ENCODE peak calls at places on chromosome 1, in ten cellular contexts. P is endodermal cell; H is H9; X is naive thymus-derived CD8-positive, alpha-beta T cell; N is stimulated activated CD4-positive, alpha-beta T cell treated with anti-CD3 and anti-CD28 coated beads, Interleukin-12 subunit alpha, Interleukin-12 subunit beta, amount 100 ng/mL, for 4 hours; I is activated CD4-positive, alpha-beta T cell treated with anti-CD3 and anti-CD28 coated beads, Interleukin-2, amount 50 U/mL, for 48 hours; T is activated T-helper 1 cell treated with Interleukin-2 at 50 U/mL for 16 hours; G is activated CD8-positive, alpha-beta memory T cell treated with anti-CD3 and anti-CD28 coated beads, Interleukin-2, amount 50 U/mL, for 48 hours; A is upper lobe of right lung; D is NCI-H187. M is an unnamed sample.
A peak's percentile ranks its signal among the peaks of the same experiment; 100 is the strongest.

GRCh38 chr1:18945401-18945849 is 11.1 kb downstream of the IFFO2 start:
- DNase-seq in I (no peak), N (no peak), X (no peak), G (no peak), T (no peak), D (no peak), A (no peak), P (peak; percentile 77), H (peak; percentile 64), M (no peak)

GRCh38 chr1:26998319-26999300 is 5.1 kb downstream of the TRNP1 start:
- DNase-seq in N (no peak), H (peak; percentile 49), X (no peak), A (no peak), P (peak; percentile 70), G (no peak), T (no peak), I (no peak), D (no peak), M (no peak)

GRCh38 chr1:8389962-8390535 is 72.1 kb downstream of the SLC45A1 start:
- DNase-seq in I (peak; percentile 31), D (no peak), X (no peak), G (peak; percentile 46), N (no peak), A (no peak), P (no peak), T (no peak), H (no peak), M (no peak)

GRCh38 chr1:87913361-87913760 is 584.7 kb downstream of the LMO4 start:
- DNase-seq in I (no peak), P (no peak), X (no peak), A (no peak), H (no peak), T (no peak), N (no peak), D (no peak), G (no peak), M (no peak)

GRCh38 chr1:4380564-4381168 is 273.7 kb upstream of the AJAP1 start:
- DNase-seq in G (no peak), P (no peak), N (no peak), I (no peak), X (no peak), A (no peak), T (no peak), H (no peak), D (no peak), M (no peak)

GRCh38 chr1:38433097-38433722 is 386.6 kb upstream of the POU3F1 start:
- DNase-seq in T (no peak), X (no peak), I (no peak), D (no peak), N (no peak), P (peak; percentile 73), G (no peak), A (no peak), H (peak; percentile 64), M (no peak)

GRCh38 chr1:35112668-35113067 is 33.5 kb downstream of the ZMYM1 start:
- DNase-seq in G (no peak), D (no peak), T (no peak), H (no peak), P (no peak), I (no peak), X (no peak), N (no peak), A (no peak), M (no peak)

GRCh38 chr1:117582341-117582902 is 23.4 kb upstream of the TENT5C start:
- DNase-seq in P (no peak), D (no peak), N (no peak), X (no peak), G (no peak), I (no peak), A (no peak), T (no peak), H (no peak), M (no peak)

GRCh38 chr1:21814241-21814918 is 2.3 kb downstream of the LDLRAD2 start:
- DNase-seq in A (no peak), H (peak; percentile 82), G (peak; percentile 77), T (peak; percentile 9), P (peak; percentile 91), X (peak; percentile 7), I (peak; percentile 17), N (peak; percentile 24), D (no peak), M (peak; percentile 53)

GRCh38 chr1:84785231-84785630 is 95.0 kb upstream of the SSX2IP start:
- DNase-seq in P (no peak), T (no peak), A (no peak), H (no peak), G (no peak), I (no peak), X (no peak), D (no peak), N (no peak), M (no peak)

GRCh38 chr1:28553229-28553930 is 495 bp downstream of the TRNAU1AP start:
- DNase-seq in I (peak; percentile 42), T (peak; percentile 8), X (no peak), D (peak; percentile 52), P (no peak), N (no peak), H (no peak), G (no peak), A (peak; percentile 75), M (no peak)

M was measured in activated B cell treated with CpG ODN at 0.5 μM for 24 hours.